ENCODE peak calls at places on chromosomes 12 and 14, in eight cellular contexts. K is pancreas, A is uterus, E is HFF-Myc, I is SK-N-SH, F is heart left ventricle, U is endothelial cell, L is stomach. G is an unnamed sample.

GRCh38 chr12:25276199-25276937 is 25.6 kb upstream of the KRAS start:
- DNase-seq in A (peak), F (no peak), E (peak), U (no peak), I (peak), L (peak), K (peak), G (peak)

GRCh38 chr12:24539646-24540045 is 409.3 kb downstream of the BCAT1 start:
- DNase-seq in K (no peak), E (no peak), U (no peak), I (no peak), L (no peak), A (no peak), F (no peak), G (no peak)

GRCh38 chr14:90698379-90698869 is 117.8 kb downstream of the TTC7B start:
- DNase-seq in E (no peak), I (peak), F (peak), U (peak), K (no peak), L (no peak), A (peak), G (no peak)

GRCh38 chr14:71597955-71598659 is 334.1 kb upstream of the RGS6 start:
- DNase-seq in A (no peak), E (no peak), I (no peak), U (no peak), L (no peak), F (no peak), K (no peak), G (no peak)

GRCh38 chr14:62179367-62180018 is 417.3 kb downstream of the SNAPC1 start:
- DNase-seq in U (peak), F (peak), A (peak), I (peak), E (peak), K (peak), L (peak), G (peak)

GRCh38 chr12:109949089-109949488 is 47.1 kb downstream of the GIT2 start:
- DNase-seq in K (peak), L (no peak), A (no peak), I (no peak), E (no peak), U (no peak), F (no peak), G (no peak)

GRCh38 chr12:89899651-89900050 is 191.0 kb upstream of the ATP2B1 start:
- DNase-seq in A (no peak), E (no peak), L (no peak), U (no peak), F (no peak), K (no peak), I (no peak), G (no peak)

GRCh38 chr12:21910642-21911041 is 30.6 kb downstream of the ABCC9 start:
- DNase-seq in A (no peak), I (no peak), E (no peak), K (no peak), L (no peak), F (no peak), U (no peak), G (no peak)

GRCh38 chr12:15732341-15733061 is 56.7 kb downstream of the EPS8 start:
- DNase-seq in E (no peak), K (no peak), A (no peak), F (no peak), U (no peak), I (no peak), L (no peak), G (no peak)

GRCh38 chr12:61538951-61539350 is 721.3 kb upstream of the USP15 start:
- DNase-seq in L (no peak), U (peak), A (no peak), E (no peak), F (no peak), K (no peak), I (no peak), G (no peak)

GRCh38 chr12:60201891-60202290 is 606.1 kb downstream of the SLC16A7 start:
- DNase-seq in U (no peak), K (no peak), F (no peak), L (no peak), A (no peak), I (no peak), E (no peak), G (no peak)

GRCh38 chr14:56087824-56088571 is 30.2 kb upstream of the PELI2 start:
- DNase-seq in I (no peak), K (no peak), U (no peak), F (no peak), A (no peak), L (no peak), E (no peak), G (no peak)

GRCh38 chr14:97978336-97978735 is 1181.2 kb downstream of the VRK1 start:
- DNase-seq in F (peak), A (peak), L (peak), U (peak), K (peak), I (peak), E (no peak), G (no peak)
- TF ChIP-seq CTCF in F (no peak), A (peak), L (no peak), U (no peak), K (peak), I (peak), E (no peak), G (no peak)

GRCh38 chr14:38608244-38608643 is 352.4 kb upstream of the CLEC14A start:
- DNase-seq in E (no peak), U (no peak), A (no peak), L (no peak), K (no peak), F (no peak), I (no peak), G (no peak)

GRCh38 chr14:38605193-38606114 is 349.6 kb upstream of the CLEC14A start:
- DNase-seq in L (no peak), I (no peak), K (no peak), A (no peak), U (no peak), E (no peak), F (no peak), G (no peak)
- TF ChIP-seq CTCF in L (no peak), I (no peak), K (no peak), A (no peak), U (peak), E (no peak), F (no peak), G (peak)

GRCh38 chr12:27566159-27566558 is 42.2 kb downstream of the PPFIBP1 start:
- DNase-seq in K (no peak), U (no peak), E (no peak), F (no peak), L (no peak), A (no peak), I (no peak), G (no peak)
- TF ChIP-seq CTCF in K (no peak), U (no peak), E (no peak), F (no peak), L (no peak), A (peak), I (peak), G (no peak)

GRCh38 chr12:122858591-122859302 is 23.5 kb downstream of the HIP1R start:
- DNase-seq in A (no peak), I (peak), E (no peak), K (peak), L (no peak), F (peak), U (no peak), G (no peak)
- TF ChIP-seq CTCF in A (no peak), I (no peak), E (no peak), K (no peak), L (no peak), F (no peak), U (no peak), G (no peak)

DNA sequence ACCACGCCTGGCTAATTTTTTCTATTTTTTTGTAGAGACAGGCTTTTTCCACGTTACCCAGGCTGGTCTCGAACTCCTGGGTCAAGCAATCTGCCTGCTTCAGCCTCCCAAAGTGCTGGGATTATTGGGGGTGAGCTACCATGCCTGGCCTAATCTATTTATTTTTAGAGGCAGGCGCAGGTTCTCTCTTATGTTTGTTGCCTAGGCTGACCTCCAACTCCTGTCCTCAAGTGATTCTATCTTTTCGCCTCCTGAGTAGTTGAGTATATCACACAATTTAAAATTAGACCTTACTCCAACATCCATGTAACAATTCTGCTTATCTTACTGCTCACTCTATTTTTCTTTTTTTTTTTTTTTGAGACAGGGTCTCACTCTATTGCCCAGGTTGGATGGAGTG is 6.8 kb upstream of the ACRBP start:
- DNase-seq in K (no peak), L (no peak), A (no peak), F (no peak), E (no peak), U (no peak), I (no peak), G (no peak)
- TF ChIP-seq CTCF in K (no peak), L (no peak), A (no peak), F (no peak), E (no peak), U (no peak), I (no peak), G (no peak)

GRCh38 chr14:64683264-64683663 is 21.0 kb upstream of the PLEKHG3 start:
- DNase-seq in L (no peak), E (no peak), A (no peak), I (no peak), F (no peak), U (no peak), K (no peak), G (no peak)
- TF ChIP-seq CTCF in L (no peak), E (no peak), A (no peak), I (no peak), F (no peak), U (no peak), K (no peak), G (no peak)

DNA sequence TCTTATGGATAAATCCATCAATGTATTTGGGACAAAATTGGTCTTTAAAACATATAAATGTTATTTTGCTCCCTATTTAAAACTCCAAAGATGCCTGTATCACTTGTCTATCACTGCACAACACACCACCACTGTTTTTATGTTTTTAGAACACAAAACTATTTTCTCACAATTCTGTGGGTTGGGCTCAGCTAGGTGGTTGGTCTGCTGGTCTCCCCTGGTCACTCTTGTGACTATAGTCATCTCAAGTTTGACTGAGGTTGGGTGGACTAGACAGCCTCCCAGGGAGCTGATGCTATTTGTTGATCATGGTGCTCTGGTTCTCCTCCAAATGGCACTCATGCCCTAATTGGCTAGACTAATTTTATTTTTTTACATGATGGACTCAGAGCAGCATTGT is 39.5 kb upstream of the NR1H4 start:
- DNase-seq in I (no peak), L (no peak), A (no peak), K (no peak), U (no peak), F (no peak), E (no peak), G (no peak)
- TF ChIP-seq CTCF in I (no peak), L (no peak), A (no peak), K (no peak), U (no peak), F (no peak), E (no peak), G (no peak)

G was measured in BJ.